ENCODE peak calls at places on chromosomes 12 and 14, in six cellular contexts. U, V, T, O, H and G are unnamed samples.

GRCh38 chr14:30214014-30214413 is 286.4 kb upstream of the PRKD1 start:
- DNase-seq in V (no peak), O (no peak), U (no peak), T (no peak), H (no peak), G (no peak)

GRCh38 chr12:121214171-121214777 is 4.3 kb downstream of the P2RX4 start:
- DNase-seq in O (no peak), H (no peak), V (peak), T (no peak), U (no peak), G (no peak)

GRCh38 chr14:33280646-33281045 is 342.0 kb downstream of the NPAS3 start:
- DNase-seq in T (no peak), U (no peak), V (no peak), O (no peak), H (no peak), G (no peak)

GRCh38 chr14:101501341-101501740 is 60.0 kb upstream of the DIO3 start:
- DNase-seq in V (no peak), U (no peak), H (no peak), T (no peak), O (no peak), G (no peak)

GRCh38 chr14:40122978-40123648 is 690.9 kb upstream of the FBXO33 start:
- DNase-seq in H (no peak), T (no peak), O (no peak), V (no peak), U (no peak), G (no peak)

GRCh38 chr12:124744659-124745467 is 118.8 kb downstream of the SCARB1 start:
- DNase-seq in O (peak), U (peak), H (peak), V (no peak), T (no peak), G (no peak)

GRCh38 chr12:89889051-89889450 is 180.4 kb upstream of the ATP2B1 start:
- DNase-seq in T (no peak), V (no peak), O (no peak), U (no peak), H (no peak), G (no peak)

GRCh38 chr12:68786929-68787328 is 21.0 kb upstream of the MDM2 start:
- DNase-seq in U (no peak), H (peak), V (no peak), O (no peak), T (no peak), G (no peak)